ENCODE peak calls at places on chromosome 3, in four cellular contexts. G is H1, V is HepG2, P is GM12878. X is an unnamed sample. For H3K4me1, the result is how much of the 10 kb centered on the place peaks cover.

GRCh38 chr3:123605789-123606234 is 21.0 kb upstream of the HACD2 start:
- DNase-seq in G (no peak), P (peak), V (peak), X (no peak)

GRCh38 chr3:149512073-149512782 is 37.7 kb downstream of the TM4SF4 start:
- DNase-seq in G (peak), V (peak), P (no peak), X (peak)

GRCh38 chr3:184679056-184679502 is 32.8 kb downstream of the MAGEF1 start:
- DNase-seq in P (no peak), V (no peak), G (peak), X (no peak)

GRCh38 chr3:14884665-14885064 is 62.7 kb upstream of the NR2C2 start:
- DNase-seq in P (no peak), G (no peak), V (no peak), X (no peak)

GRCh38 chr3:139534444-139534812 is 5.1 kb downstream of the RBP1 start:
- DNase-seq in P (no peak), V (no peak), G (no peak), X (no peak)

GRCh38 chr3:5404718-5405117 is 217.2 kb downstream of the EDEM1 start:
- DNase-seq in V (no peak), G (no peak), P (no peak), X (no peak)

GRCh38 chr3:196968233-196969000 is at the start of gene PIGZ:
- DNase-seq in G (peak), P (no peak), V (no peak), X (no peak)

GRCh38 chr3:7543294-7543693 is 682.4 kb downstream of the GRM7 start:
- DNase-seq in P (no peak), G (no peak), V (no peak), X (no peak)

GRCh38 chr3:57596495-57597239 is 477 bp downstream of the ARF4 start:
- DNase-seq in V (peak), P (peak), G (peak), X (peak)

GRCh38 chr3:139394116-139394515 is 4.7 kb upstream of the COPB2 start:
- DNase-seq in V (no peak), G (no peak), P (no peak), X (no peak)

GRCh38 chr3:27311400-27311799 is 57.8 kb downstream of the NEK10 start:
- DNase-seq in V (peak), G (no peak), P (no peak), X (peak)

GRCh38 chr3:32106929-32107362 is 526 bp downstream of the GPD1L start:
- DNase-seq in G (peak), P (no peak), V (no peak), X (no peak)

GRCh38 chr3:105277656-105278055 is 89.1 kb upstream of the ALCAM start:
- DNase-seq in G (no peak), V (no peak), P (no peak), X (no peak)

GRCh38 chr3:173938159-173938558 is 540.6 kb downstream of the NLGN1 start:
- DNase-seq in P (no peak), G (no peak), V (peak), X (no peak)

DNA sequence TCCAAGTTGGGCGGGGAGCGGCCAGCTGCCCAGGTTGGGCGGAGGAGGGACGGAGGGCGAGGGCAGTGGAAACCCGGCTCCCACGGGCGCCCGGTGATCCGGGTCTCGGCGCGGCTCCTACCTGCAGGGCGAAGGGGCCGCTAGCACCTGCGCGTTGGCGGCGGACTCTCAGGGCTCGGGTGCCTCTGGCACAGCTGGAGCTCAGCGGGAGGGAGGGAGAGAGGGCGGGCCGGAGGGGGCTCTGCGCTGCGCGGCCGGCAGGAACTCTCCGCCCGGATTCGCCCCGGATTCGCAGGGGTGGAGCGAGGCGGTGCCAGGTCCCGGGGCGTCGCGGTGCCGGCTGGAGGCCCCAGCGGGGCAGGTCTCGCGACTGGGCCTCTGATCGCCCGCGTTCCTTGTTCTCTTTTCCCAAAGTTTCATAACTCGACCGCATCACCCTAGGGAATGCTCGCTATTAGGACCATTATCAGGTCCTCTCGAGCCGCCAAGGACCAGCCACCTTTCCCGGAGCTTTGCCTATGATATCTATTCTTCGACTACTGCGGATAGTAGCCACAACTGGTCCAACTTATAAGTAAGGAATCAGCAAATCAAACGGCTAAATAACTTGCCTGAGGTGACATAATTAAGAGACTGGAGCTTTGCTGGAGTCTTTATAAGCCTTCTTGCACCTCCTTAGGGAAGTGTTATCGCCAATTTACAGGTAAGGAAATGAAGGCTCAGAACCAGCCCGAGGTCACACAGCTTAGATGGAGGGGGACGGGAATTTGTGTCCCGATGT is at the start of gene PLD1:
- DNase-seq in V (peak), P (no peak), G (peak), X (no peak)
- H3K4me1 ChIP-seq in V (half or more), P (under half), G (under half), X (under half)

GRCh38 chr3:195076981-195077610 is 193.9 kb downstream of the XXYLT1 start:
- DNase-seq in V (no peak), P (no peak), G (no peak), X (no peak)
- TF ChIP-seq SUZ12 in V (no peak), P (no peak), G (no peak), X (no peak)

GRCh38 chr3:127712461-127712860 is 39.7 kb downstream of the ABTB1 start:
- DNase-seq in P (no peak), V (no peak), G (no peak), X (no peak)

GRCh38 chr3:127711021-127711420 is 38.3 kb downstream of the ABTB1 start:
- DNase-seq in P (no peak), G (no peak), V (no peak), X (no peak)

GRCh38 chr3:127708837-127709236 is 36.1 kb downstream of the ABTB1 start:
- DNase-seq in V (no peak), P (no peak), G (no peak), X (no peak)

GRCh38 chr3:127709320-127710060 is 36.7 kb downstream of the ABTB1 start:
- DNase-seq in P (no peak), G (no peak), V (no peak), X (no peak)

DNA sequence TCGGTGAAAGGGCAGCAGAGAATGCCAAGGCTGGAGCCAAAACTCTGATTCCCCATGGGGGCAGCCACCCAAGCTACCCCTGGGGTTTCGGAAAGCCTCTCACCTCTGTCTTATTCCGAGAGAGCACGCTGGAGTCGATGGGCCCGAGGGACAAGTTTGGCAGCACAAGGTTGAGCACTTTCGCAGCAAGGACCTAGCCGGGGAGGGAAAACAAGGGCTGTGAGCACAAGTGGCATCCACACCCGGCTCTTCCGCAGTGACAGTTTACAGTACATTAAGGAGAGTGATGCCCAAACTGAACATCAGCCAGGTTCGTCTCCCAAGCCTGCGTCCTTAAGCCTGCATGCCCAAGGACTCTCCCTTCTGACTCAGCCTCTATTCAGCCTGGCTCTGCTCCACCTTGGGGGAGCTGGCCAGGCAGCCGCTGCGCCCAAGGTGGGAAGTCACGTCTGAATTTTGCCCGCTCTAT is 37.8 kb downstream of the ABTB1 start:
- DNase-seq in G (no peak), V (no peak), P (no peak), X (no peak)
- H3K4me3 ChIP-seq in G (no peak), V (no peak), P (no peak), X (no peak)

DNA sequence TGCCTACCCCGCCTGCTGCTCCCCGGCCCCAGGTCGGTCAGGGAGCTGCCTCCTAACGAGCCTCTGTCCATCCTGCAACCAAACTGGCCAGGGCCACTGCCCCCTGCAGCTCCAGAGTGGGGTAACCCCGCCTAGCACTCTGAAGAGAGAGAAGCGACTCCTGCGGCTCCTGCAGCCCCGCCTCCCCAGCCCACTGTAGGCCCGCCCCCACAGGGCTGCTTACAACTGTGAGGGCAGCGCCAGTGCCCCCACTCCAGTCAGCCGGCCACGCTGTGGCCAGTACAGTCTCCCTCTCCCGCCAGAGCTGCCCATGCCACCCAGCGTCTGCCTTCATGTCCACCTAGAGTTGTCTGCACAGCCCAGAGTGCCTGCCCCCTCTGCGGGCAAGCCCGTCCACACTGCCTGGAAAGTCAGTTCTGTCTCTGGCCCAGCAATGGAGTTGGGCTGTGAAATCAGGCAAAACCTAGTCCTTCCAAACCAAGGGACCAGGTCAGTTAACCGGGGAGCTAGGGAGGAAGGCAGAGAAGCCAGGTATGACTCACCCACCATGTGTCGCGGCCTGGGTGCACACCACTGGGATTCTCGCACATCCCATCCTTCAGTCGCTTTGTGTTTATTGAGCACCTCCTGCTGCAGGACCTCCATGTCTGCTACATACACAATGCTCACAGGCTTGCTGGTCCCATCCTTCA is 2.4 kb downstream of the UCN2 start:
- DNase-seq in G (peak), P (no peak), V (peak), X (no peak)
- H3K4me1 ChIP-seq in G (under half), P (under half), V (half or more), X (under half)

DNA sequence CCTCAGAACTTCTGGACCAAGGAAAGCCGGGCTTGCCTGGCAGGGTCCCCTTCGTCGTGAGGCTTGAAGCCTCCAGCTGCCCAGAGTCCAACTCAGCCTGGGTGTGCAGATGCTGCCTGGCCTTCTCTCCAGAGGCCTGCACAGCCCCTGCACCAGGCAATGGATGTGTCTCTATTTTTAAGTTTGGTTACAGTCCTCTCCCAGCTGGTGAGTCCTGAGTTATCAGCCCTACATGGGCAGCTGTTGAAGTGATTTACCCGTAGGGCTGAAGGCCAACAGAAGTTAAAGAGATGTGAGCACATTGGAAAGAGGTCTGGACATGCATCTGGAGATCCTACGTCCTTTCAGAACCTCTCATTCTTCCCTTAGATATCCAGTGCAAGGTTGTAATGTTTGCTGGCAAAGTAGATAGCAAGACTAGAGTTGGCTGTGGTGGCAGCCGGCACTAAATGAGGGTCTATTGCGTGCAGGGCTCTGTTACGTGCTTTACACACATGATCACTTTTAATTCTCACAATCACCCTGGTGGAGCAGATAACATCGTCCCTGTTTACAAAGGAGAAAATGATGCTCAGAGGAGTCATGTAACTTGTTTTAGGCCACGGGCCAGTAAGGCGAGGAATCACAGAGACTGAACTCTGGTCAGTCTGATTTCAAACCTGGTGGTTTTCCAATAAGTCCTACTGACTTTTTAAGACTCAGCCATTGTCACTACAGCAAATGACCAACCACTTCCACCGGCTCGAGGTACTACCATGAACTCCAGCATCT is 9.9 kb downstream of the FYCO1 start:
- DNase-seq in G (no peak), P (no peak), V (no peak), X (no peak)
- TF ChIP-seq SUZ12 in G (no peak), P (no peak), V (no peak), X (no peak)

GRCh38 chr3:25503758-25504157 is 75.7 kb downstream of the RARB start:
- DNase-seq in G (no peak), V (no peak), P (no peak), X (no peak)
- H3K4me3 ChIP-seq in G (no peak), V (no peak), P (no peak), X (no peak)

GRCh38 chr3:42066516-42067181 is 24.5 kb upstream of the TRAK1 start:
- DNase-seq in V (peak), G (no peak), P (no peak), X (peak)

GRCh38 chr3:42061042-42061710 is 30.0 kb upstream of the TRAK1 start:
- DNase-seq in V (no peak), G (no peak), P (no peak), X (no peak)

GRCh38 chr3:42063886-42064285 is 27.3 kb upstream of the TRAK1 start:
- DNase-seq in P (no peak), V (no peak), G (no peak), X (no peak)

GRCh38 chr3:42057561-42058211 is 33.5 kb upstream of the TRAK1 start:
- DNase-seq in P (no peak), G (peak), V (no peak), X (no peak)

GRCh38 chr3:42061711-42062408 is 29.3 kb upstream of the TRAK1 start:
- DNase-seq in P (no peak), V (no peak), G (no peak), X (no peak)
- H3K4me1 ChIP-seq in P (under half), V (half or more), G (under half), X (under half)

X was measured in NT2/D1.